ENCODE peak calls at places on chromosomes 12 and 14, in eight cellular contexts. One of them, this sample, is unnamed.

GRCh38 chr12:11719678-11720099 is 70.2 kb downstream of the ETV6 start:
- DNase-seq in left colon: peak; percentile 48
- DNase-seq in GM10248: no peak
- DNase-seq in RWPE2: peak; percentile 65
- DNase-seq in GM13976: no peak
- DNase-seq in GM20000: no peak
- DNase-seq in NCI-H1092: no peak
- DNase-seq in nephron progenitor cell: no peak
- DNase-seq in this sample: peak; percentile 88

GRCh38 chr12:70241845-70242244 is 1.4 kb upstream of the CNOT2 start:
- DNase-seq in GM10248: no peak
- DNase-seq in RWPE2: no peak
- DNase-seq in nephron progenitor cell: no peak
- DNase-seq in GM13976: no peak
- DNase-seq in left colon: no peak
- DNase-seq in NCI-H1092: no peak
- DNase-seq in GM20000: no peak
- DNase-seq in this sample: no peak

GRCh38 chr12:2613674-2614073 is 181.1 kb upstream of the FKBP4 start:
- DNase-seq in RWPE2: no peak
- DNase-seq in NCI-H1092: no peak
- DNase-seq in GM13976: no peak
- DNase-seq in left colon: no peak
- DNase-seq in GM20000: no peak
- DNase-seq in GM10248: no peak
- DNase-seq in nephron progenitor cell: no peak
- DNase-seq in this sample: peak; percentile 90

GRCh38 chr12:44063671-44064070 is 227.8 kb downstream of the TMEM117 start:
- DNase-seq in GM20000: no peak
- DNase-seq in GM10248: no peak
- DNase-seq in left colon: no peak
- DNase-seq in GM13976: no peak
- DNase-seq in RWPE2: no peak
- DNase-seq in nephron progenitor cell: no peak
- DNase-seq in NCI-H1092: no peak
- DNase-seq in this sample: no peak

GRCh38 chr14:76918176-76918750 is 92.1 kb downstream of the LRRC74A start:
- DNase-seq in left colon: peak; percentile 77
- DNase-seq in GM10248: no peak
- DNase-seq in GM20000: no peak
- DNase-seq in RWPE2: no peak
- DNase-seq in NCI-H1092: peak; percentile 65
- DNase-seq in GM13976: no peak
- DNase-seq in nephron progenitor cell: no peak
- DNase-seq in this sample: peak; percentile 67

GRCh38 chr12:58314610-58315009 is 373.2 kb downstream of the ATP23 start:
- DNase-seq in NCI-H1092: no peak
- DNase-seq in nephron progenitor cell: no peak
- DNase-seq in GM13976: no peak
- DNase-seq in GM20000: no peak
- DNase-seq in RWPE2: no peak
- DNase-seq in left colon: no peak
- DNase-seq in GM10248: no peak
- DNase-seq in this sample: no peak

GRCh38 chr12:13504074-13504473 is 307.5 kb downstream of the EMP1 start:
- DNase-seq in RWPE2: no peak
- DNase-seq in left colon: no peak
- DNase-seq in nephron progenitor cell: no peak
- DNase-seq in NCI-H1092: no peak
- DNase-seq in GM13976: no peak
- DNase-seq in GM10248: no peak
- DNase-seq in GM20000: no peak
- DNase-seq in this sample: no peak

GRCh38 chr14:42490536-42490935 is 883.9 kb downstream of the LRFN5 start:
- DNase-seq in RWPE2: no peak
- DNase-seq in GM10248: no peak
- DNase-seq in GM20000: no peak
- DNase-seq in NCI-H1092: no peak
- DNase-seq in nephron progenitor cell: no peak
- DNase-seq in GM13976: no peak
- DNase-seq in left colon: no peak
- DNase-seq in this sample: no peak

GRCh38 chr14:67695394-67695949 is at the start of gene RDH11:
- DNase-seq in GM20000: peak; percentile 84
- DNase-seq in RWPE2: peak; percentile 96
- DNase-seq in GM10248: peak; percentile 88
- DNase-seq in NCI-H1092: peak; percentile 92
- DNase-seq in nephron progenitor cell: peak; percentile 82
- DNase-seq in left colon: peak; percentile 92
- DNase-seq in GM13976: peak; percentile 86
- DNase-seq in this sample: peak; percentile 88

GRCh38 chr14:69475194-69475818 is 9.2 kb upstream of the PLEKHD1 start:
- DNase-seq in GM20000: peak; percentile 49
- DNase-seq in GM13976: peak; percentile 48
- DNase-seq in NCI-H1092: peak; percentile 26
- DNase-seq in nephron progenitor cell: no peak
- DNase-seq in left colon: no peak
- DNase-seq in RWPE2: peak; percentile 62
- DNase-seq in GM10248: peak; percentile 47
- DNase-seq in this sample: no peak

GRCh38 chr14:96166475-96167223 is 38.0 kb upstream of the BDKRB2 start:
- DNase-seq in left colon: no peak
- DNase-seq in NCI-H1092: no peak
- DNase-seq in GM13976: no peak
- DNase-seq in nephron progenitor cell: no peak
- DNase-seq in GM20000: no peak
- DNase-seq in GM10248: no peak
- DNase-seq in RWPE2: peak; percentile 37
- DNase-seq in this sample: no peak

GRCh38 chr12:88556213-88556612 is 24.1 kb downstream of the KITLG start:
- DNase-seq in GM13976: no peak
- DNase-seq in nephron progenitor cell: no peak
- DNase-seq in GM10248: no peak
- DNase-seq in left colon: no peak
- DNase-seq in GM20000: no peak
- DNase-seq in NCI-H1092: no peak
- DNase-seq in RWPE2: no peak
- DNase-seq in this sample: no peak

GRCh38 chr14:56241441-56241840 is 123.2 kb downstream of the PELI2 start:
- DNase-seq in nephron progenitor cell: no peak
- DNase-seq in GM10248: no peak
- DNase-seq in RWPE2: no peak
- DNase-seq in GM20000: no peak
- DNase-seq in NCI-H1092: no peak
- DNase-seq in left colon: no peak
- DNase-seq in GM13976: no peak
- DNase-seq in this sample: no peak

GRCh38 chr12:64821116-64821630 is 3.3 kb upstream of the TBC1D30 start:
- DNase-seq in nephron progenitor cell: no peak
- DNase-seq in RWPE2: no peak
- DNase-seq in left colon: no peak
- DNase-seq in GM20000: no peak
- DNase-seq in GM10248: no peak
- DNase-seq in NCI-H1092: no peak
- DNase-seq in GM13976: no peak
- DNase-seq in this sample: no peak

GRCh38 chr12:25853696-25854095 is 104.8 kb upstream of the RASSF8 start:
- DNase-seq in left colon: no peak
- DNase-seq in GM10248: no peak
- DNase-seq in GM20000: no peak
- DNase-seq in RWPE2: no peak
- DNase-seq in nephron progenitor cell: no peak
- DNase-seq in GM13976: no peak
- DNase-seq in NCI-H1092: no peak
- DNase-seq in this sample: no peak

GRCh38 chr14:65850429-65851145 is 438.1 kb downstream of the FUT8 start:
- DNase-seq in NCI-H1092: peak; percentile 73
- DNase-seq in GM13976: no peak
- DNase-seq in RWPE2: no peak
- DNase-seq in GM20000: no peak
- DNase-seq in nephron progenitor cell: no peak
- DNase-seq in left colon: no peak
- DNase-seq in GM10248: no peak
- DNase-seq in this sample: no peak

GRCh38 chr12:66131067-66131688 is 628 bp upstream of the LLPH start:
- DNase-seq in GM10248: no peak
- DNase-seq in GM13976: no peak
- DNase-seq in RWPE2: no peak
- DNase-seq in NCI-H1092: no peak
- DNase-seq in GM20000: no peak
- DNase-seq in left colon: no peak
- DNase-seq in nephron progenitor cell: no peak
- DNase-seq in this sample: no peak

GRCh38 chr14:71117839-71118743 is 210.8 kb downstream of the PCNX1 start:
- DNase-seq in GM20000: peak; percentile 11
- DNase-seq in NCI-H1092: no peak
- DNase-seq in GM13976: no peak
- DNase-seq in GM10248: peak; percentile 35
- DNase-seq in RWPE2: no peak
- DNase-seq in nephron progenitor cell: no peak
- DNase-seq in left colon: peak; percentile 43
- DNase-seq in this sample: no peak

GRCh38 chr14:85218982-85219381 is 311.0 kb upstream of the FLRT2 start:
- DNase-seq in RWPE2: no peak
- DNase-seq in GM13976: no peak
- DNase-seq in GM10248: no peak
- DNase-seq in nephron progenitor cell: no peak
- DNase-seq in left colon: no peak
- DNase-seq in NCI-H1092: no peak
- DNase-seq in GM20000: no peak
- DNase-seq in this sample: no peak

GRCh38 chr12:19507823-19508222 is 68.5 kb downstream of the AEBP2 start:
- DNase-seq in NCI-H1092: no peak
- DNase-seq in nephron progenitor cell: no peak
- DNase-seq in GM10248: no peak
- DNase-seq in RWPE2: no peak
- DNase-seq in left colon: no peak
- DNase-seq in GM20000: no peak
- DNase-seq in GM13976: no peak
- DNase-seq in this sample: peak; percentile 28